ENCODE peak calls at places on chromosomes 12 and 14, in six cellular contexts. I, E, K, R, A and S are unnamed samples.

GRCh38 chr14:70013269-70013873 is 134.2 kb downstream of the SMOC1 start:
- DNase-seq in I (peak), E (no peak), K (no peak), R (no peak), A (peak), S (peak)

GRCh38 chr12:132095520-132096409 is 48.4 kb downstream of the DDX51 start:
- DNase-seq in I (no peak), E (no peak), K (no peak), R (no peak), A (peak), S (no peak)

GRCh38 chr12:69024907-69025306 is 91.9 kb upstream of the CPM start:
- DNase-seq in I (no peak), E (no peak), K (no peak), R (no peak), A (no peak), S (no peak)

GRCh38 chr14:90969493-90970166 is 90.8 kb downstream of the RPS6KA5 start:
- DNase-seq in I (no peak), E (no peak), K (no peak), R (no peak), A (peak), S (no peak)

GRCh38 chr12:121330195-121330594 is 22.0 kb downstream of the ANAPC5 start:
- DNase-seq in I (no peak), E (no peak), K (no peak), R (no peak), A (no peak), S (no peak)

GRCh38 chr14:34324363-34324795 is 137.7 kb downstream of the SPTSSA start:
- DNase-seq in I (no peak), E (no peak), K (peak), R (peak), A (peak), S (no peak)

GRCh38 chr12:31588976-31589375 is 2.0 kb downstream of the DENND5B start:
- DNase-seq in I (no peak), E (no peak), K (no peak), R (no peak), A (no peak), S (no peak)

GRCh38 chr12:120457133-120457532 is 10.9 kb downstream of the GATC start:
- DNase-seq in I (no peak), E (no peak), K (no peak), R (no peak), A (no peak), S (no peak)

GRCh38 chr12:31833541-31833840 is 104.7 kb upstream of the AMN1 start:
- DNase-seq in I (no peak), E (no peak), K (no peak), R (no peak), A (no peak), S (no peak)

GRCh38 chr12:58393152-58393551 is 451.8 kb downstream of the ATP23 start:
- DNase-seq in I (no peak), E (no peak), K (no peak), R (peak), A (no peak), S (peak)

GRCh38 chr14:104931323-104931770 is 6.7 kb downstream of the PLD4 start:
- DNase-seq in I (no peak), E (no peak), K (no peak), R (no peak), A (no peak), S (no peak)

GRCh38 chr14:72023128-72024042 is 91.2 kb downstream of the RGS6 start:
- DNase-seq in I (no peak), E (no peak), K (no peak), R (no peak), A (peak), S (no peak)

GRCh38 chr12:49984960-49985359 is 12.2 kb downstream of the AQP6 start:
- DNase-seq in I (no peak), E (no peak), K (no peak), R (no peak), A (no peak), S (no peak)

GRCh38 chr14:65179918-65180724 is 77.8 kb upstream of the MAX start:
- DNase-seq in I (peak), E (peak), K (no peak), R (peak), A (peak), S (peak)

GRCh38 chr12:116958402-116959197 is 47.9 kb downstream of the FBXW8 start:
- DNase-seq in I (no peak), E (no peak), K (no peak), R (no peak), A (peak), S (no peak)

GRCh38 chr12:53295070-53295890 is at the start of gene PFDN5:
- DNase-seq in I (peak), E (peak), K (peak), R (peak), A (peak), S (peak)

GRCh38 chr12:87509233-87509820 is 519.9 kb downstream of the C12orf50 start:
- DNase-seq in I (no peak), E (no peak), K (no peak), R (peak), A (no peak), S (peak)

GRCh38 chr14:49928010-49928409 is 35.1 kb downstream of the ARF6 start:
- DNase-seq in I (no peak), E (no peak), K (no peak), R (no peak), A (no peak), S (no peak)

GRCh38 chr12:47776471-47777143 is 3.6 kb downstream of the SLC48A1 start:
- DNase-seq in I (no peak), E (no peak), K (no peak), R (no peak), A (no peak), S (no peak)

GRCh38 chr12:118979763-118980406 is 1.5 kb upstream of the SRRM4 start:
- DNase-seq in I (peak), E (peak), K (peak), R (peak), A (peak), S (no peak)

GRCh38 chr12:90823859-90824258 is 131.1 kb downstream of the CCER1 start:
- DNase-seq in I (no peak), E (no peak), K (no peak), R (no peak), A (no peak), S (no peak)

GRCh38 chr12:103697912-103698751 is 111.1 kb downstream of the STAB2 start:
- DNase-seq in I (no peak), E (no peak), K (no peak), R (no peak), A (no peak), S (no peak)